ENCODE peak calls at places on chromosomes 5 and 9, in five cellular contexts. Y is HFF-Myc, I is WTC11, W is epithelial cell of proximal tubule, J is glutamatergic neuron. H is an unnamed sample.

GRCh38 chr9:131677445-131678180 is 62.3 kb downstream of the RAPGEF1 start:
- DNase-seq in W (peak), J (no peak), Y (peak), I (no peak), H (no peak)

GRCh38 chr5:115296130-115296997 is at the start of gene CCDC112:
- DNase-seq in W (no peak), I (peak), J (peak), Y (peak), H (peak)

GRCh38 chr9:95726756-95727155 is 148.7 kb upstream of the ERCC6L2 start:
- DNase-seq in I (no peak), W (no peak), J (no peak), Y (peak), H (no peak)

GRCh38 chr9:93952784-93953491 is 2.2 kb downstream of the BARX1 start:
- DNase-seq in W (no peak), J (peak), I (peak), Y (no peak), H (peak)

GRCh38 chr9:23830949-23831730 is 5.1 kb upstream of the ELAVL2 start:
- DNase-seq in I (peak), W (no peak), J (peak), Y (no peak), H (peak)

GRCh38 chr9:128192601-128193371 is 1.4 kb upstream of the CIZ1 start:
- DNase-seq in W (peak), I (peak), J (peak), Y (peak), H (no peak)

GRCh38 chr5:81165493-81166119 is 67.5 kb upstream of the CKMT2 start:
- DNase-seq in Y (peak), J (peak), W (peak), I (peak), H (peak)

GRCh38 chr5:125485003-125485641 is 738.7 kb upstream of the ZNF608 start:
- DNase-seq in I (no peak), J (no peak), W (peak), Y (peak), H (peak)

GRCh38 chr9:89408628-89409101 is 89.2 kb downstream of the SEMA4D start:
- DNase-seq in I (no peak), W (no peak), Y (no peak), J (no peak), H (no peak)

GRCh38 chr5:173638126-173638525 is 21.7 kb upstream of the BOD1 start:
- DNase-seq in Y (no peak), J (no peak), I (no peak), W (no peak), H (no peak)

GRCh38 chr5:129670944-129671343 is 77.0 kb upstream of the MINAR2 start:
- DNase-seq in I (no peak), Y (peak), J (no peak), W (peak), H (no peak)

GRCh38 chr9:70413427-70413797 is 1.0 kb downstream of the KLF9 start:
- DNase-seq in I (peak), Y (no peak), J (peak), W (no peak), H (peak)

GRCh38 chr9:131995382-131995781 is 84.3 kb downstream of the MED27 start:
- DNase-seq in W (no peak), I (no peak), J (no peak), Y (no peak), H (no peak)

GRCh38 chr5:151741678-151742423 is 16.6 kb downstream of the ATOX1 start:
- DNase-seq in J (no peak), Y (no peak), W (no peak), I (no peak), H (no peak)

GRCh38 chr5:151739939-151740335 is 18.5 kb downstream of the ATOX1 start:
- DNase-seq in W (no peak), I (no peak), J (no peak), Y (peak), H (no peak)

GRCh38 chr5:151740336-151740942 is 18.0 kb downstream of the ATOX1 start:
- DNase-seq in J (peak), Y (peak), I (peak), W (no peak), H (peak)

GRCh38 chr5:151739395-151739794 is 19.0 kb downstream of the ATOX1 start:
- DNase-seq in J (no peak), I (peak), W (no peak), Y (no peak), H (no peak)

GRCh38 chr5:151740958-151741373 is 17.5 kb downstream of the ATOX1 start:
- DNase-seq in Y (no peak), I (no peak), W (no peak), J (no peak), H (no peak)
- TF ChIP-seq CTCF in Y (no peak), I (no peak), W (no peak), J (peak), H (no peak)

GRCh38 chr9:34591911-34592866 is 2.7 kb upstream of the CNTFR start:
- DNase-seq in Y (no peak), I (no peak), J (no peak), W (no peak), H (no peak)
- TF ChIP-seq CTCF in Y (no peak), I (peak), J (peak), W (no peak), H (peak)

DNA sequence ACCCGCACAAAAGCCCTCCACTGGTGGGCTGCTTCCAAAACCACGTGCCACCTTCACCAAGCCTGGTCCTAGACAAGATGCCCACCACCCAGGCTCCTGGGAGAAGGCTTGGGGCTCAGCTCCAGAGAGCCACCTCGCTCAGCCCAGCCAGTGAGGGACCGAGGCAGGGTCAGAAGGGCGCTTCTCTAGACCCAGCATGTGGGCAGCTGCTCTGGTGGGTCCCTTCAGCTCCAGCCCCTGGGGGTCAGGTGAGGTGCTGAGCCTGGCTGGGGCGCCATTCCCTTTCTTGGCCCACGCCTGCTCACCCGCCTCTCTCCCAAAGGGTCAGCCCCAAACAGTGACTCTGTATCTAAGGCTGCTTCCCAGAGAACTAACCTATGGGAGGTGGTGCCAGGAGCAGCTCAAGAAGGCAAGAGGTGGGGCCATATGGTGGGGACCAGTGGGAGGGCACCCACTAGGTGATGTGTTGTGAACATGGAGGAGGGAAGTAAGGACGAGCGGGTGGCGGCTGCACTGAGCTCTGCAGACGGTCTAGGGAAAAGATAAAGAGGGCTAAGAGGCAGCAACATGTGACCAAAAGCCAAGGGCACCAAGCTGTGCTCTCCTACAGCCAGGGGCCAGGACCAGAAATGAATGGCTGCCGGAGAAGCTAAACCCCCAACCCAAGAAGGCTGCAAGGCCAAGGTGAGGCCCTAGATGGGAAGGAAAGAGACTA is 79.3 kb downstream of the CAMSAP1 start:
- DNase-seq in W (no peak), J (no peak), I (no peak), Y (no peak), H (no peak)
- TF ChIP-seq CTCF in W (no peak), J (no peak), I (no peak), Y (no peak), H (no peak)

DNA sequence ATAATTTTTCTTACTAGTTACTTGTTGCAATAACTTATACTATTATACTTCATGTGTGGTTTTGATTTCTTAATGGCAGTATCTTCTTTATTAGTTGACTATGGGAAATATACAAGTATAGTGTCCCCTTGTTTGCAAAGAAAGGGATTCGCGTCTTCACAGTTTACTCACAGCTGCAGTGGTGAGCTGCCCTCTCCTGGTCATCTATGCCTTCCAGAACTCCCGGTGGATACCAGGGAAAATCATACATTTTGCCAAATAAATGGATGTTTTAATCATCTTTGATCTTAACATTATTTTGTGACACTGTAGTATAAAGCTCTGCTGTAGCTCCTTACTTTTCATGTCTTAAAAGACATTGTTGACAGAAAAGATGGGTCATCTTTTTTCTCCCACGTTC is 142.0 kb downstream of the ZCCHC7 start:
- DNase-seq in Y (no peak), J (peak), W (no peak), I (peak), H (no peak)
- TF ChIP-seq CTCF in Y (peak), J (peak), W (peak), I (no peak), H (peak)

GRCh38 chr5:178730940-178731265 is 444 bp upstream of the ZNF354A start:
- DNase-seq in J (no peak), Y (no peak), I (no peak), W (no peak), H (no peak)
- TF ChIP-seq CTCF in J (peak), Y (no peak), I (no peak), W (no peak), H (no peak)

GRCh38 chr9:4923141-4923540 is 61.9 kb upstream of the JAK2 start:
- DNase-seq in I (no peak), J (no peak), Y (no peak), W (no peak), H (no peak)

GRCh38 chr9:4926239-4926638 is 58.8 kb upstream of the JAK2 start:
- DNase-seq in W (no peak), I (no peak), Y (no peak), J (no peak), H (no peak)

GRCh38 chr9:4922101-4922500 is 63.0 kb upstream of the JAK2 start:
- DNase-seq in I (no peak), J (no peak), W (no peak), Y (no peak), H (no peak)

GRCh38 chr9:4922730-4923129 is 62.3 kb upstream of the JAK2 start:
- DNase-seq in I (no peak), W (no peak), Y (no peak), J (no peak), H (no peak)

DNA sequence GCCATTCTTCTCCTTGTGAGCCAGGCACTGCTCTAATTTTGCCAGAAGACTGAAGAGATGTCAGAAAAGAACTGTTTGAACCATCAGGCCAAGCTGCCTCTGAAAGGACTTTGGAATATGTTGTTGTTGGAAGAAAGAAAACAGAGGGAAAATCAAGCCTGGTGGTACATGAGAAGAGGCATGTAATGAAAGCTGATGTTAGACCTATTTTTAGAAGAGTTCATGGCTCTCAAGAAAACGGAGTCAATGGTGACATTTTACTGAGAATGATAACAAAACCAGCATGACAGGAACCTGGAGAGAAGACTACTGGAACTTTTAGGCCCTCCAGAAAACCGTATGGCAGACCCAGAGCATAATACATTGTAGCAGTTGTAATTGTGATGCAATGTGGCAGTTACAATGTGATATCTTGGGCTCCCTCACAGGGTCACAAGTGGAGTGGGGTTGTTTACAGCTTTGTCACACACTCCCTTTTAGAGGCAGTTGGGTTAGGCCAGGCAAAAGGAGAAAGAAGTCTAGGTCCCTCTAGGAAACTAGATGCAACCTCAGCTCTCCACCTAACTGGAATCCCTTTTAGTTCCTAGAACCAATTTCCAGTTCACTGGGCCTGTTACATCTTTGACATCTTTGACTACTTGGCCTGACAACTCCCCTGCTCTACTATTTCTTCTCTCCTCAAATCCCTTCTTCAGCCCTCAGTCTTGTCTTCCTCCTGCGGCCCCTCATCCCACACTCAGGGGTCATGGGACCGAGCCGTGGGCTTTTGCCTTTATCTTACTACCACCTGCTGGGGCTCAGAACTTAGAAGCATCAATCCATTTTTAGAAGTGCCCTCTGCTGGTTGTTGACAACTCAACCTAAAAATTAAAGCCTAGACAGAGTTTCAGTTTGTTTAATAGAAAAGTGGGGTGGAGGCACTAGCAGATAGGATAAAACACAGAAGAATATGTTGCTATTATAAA is 61.2 kb upstream of the JAK2 start:
- DNase-seq in I (no peak), J (no peak), W (no peak), Y (no peak), H (no peak)
- TF ChIP-seq CTCF in I (no peak), J (no peak), W (peak), Y (peak), H (no peak)

DNA sequence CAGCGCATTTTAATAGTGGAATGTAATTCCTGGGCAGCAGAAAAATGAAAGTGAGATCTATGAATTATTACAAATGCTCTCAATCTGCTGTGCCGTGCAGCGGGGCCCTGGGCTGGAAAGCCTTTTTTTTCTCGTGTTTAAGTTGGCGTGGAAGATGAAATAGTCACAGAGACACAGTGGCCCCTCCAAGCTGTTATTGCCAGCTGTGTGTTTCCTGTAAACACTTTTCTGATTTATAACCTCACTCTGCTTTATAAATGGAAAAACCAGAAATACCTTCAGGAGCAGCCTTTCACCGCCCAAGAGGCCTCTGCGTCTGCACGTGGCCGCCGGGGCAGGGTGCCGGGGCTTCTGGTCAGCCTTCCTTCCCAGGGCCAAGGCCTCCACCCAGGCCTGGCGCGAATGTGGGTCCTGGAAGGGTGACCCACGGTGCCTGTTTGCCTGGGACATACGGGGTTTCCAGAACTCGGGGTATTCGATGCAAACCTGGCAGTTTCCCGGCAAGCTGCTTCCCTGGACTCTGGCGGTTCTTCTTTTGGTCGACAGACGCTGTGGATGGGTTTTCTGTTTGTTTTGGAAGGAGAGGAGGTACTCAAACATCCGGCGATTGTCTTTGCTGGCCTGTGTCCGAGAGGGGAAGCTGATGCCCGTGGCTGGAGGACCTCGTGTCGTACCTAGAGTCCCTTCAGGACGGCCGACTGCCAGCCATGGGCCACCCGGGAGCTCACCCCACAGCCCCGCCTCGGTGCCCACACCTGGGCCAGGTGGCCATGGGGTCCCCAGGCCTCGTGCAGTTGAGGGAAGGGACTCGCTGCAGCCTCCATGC is 256.7 kb downstream of the PARP8 start:
- DNase-seq in Y (no peak), I (no peak), J (no peak), W (no peak), H (no peak)
- TF ChIP-seq CTCF in Y (peak), I (peak), J (no peak), W (no peak), H (no peak)